ENCODE peak calls at places on chromosomes 16 and 17, in four cellular contexts. C, A, I and U are unnamed samples.

GRCh38 chr16:87644596-87644995 is 42.3 kb downstream of the JPH3 start:
- DNase-seq in C (no peak), A (no peak), I (no peak), U (no peak)

GRCh38 chr17:70072900-70073299 is 2.1 kb upstream of the KCNJ16 start:
- DNase-seq in C (no peak), A (no peak), I (no peak), U (no peak)

GRCh38 chr17:76744747-76745146 is 6.8 kb downstream of the MFSD11 start:
- DNase-seq in C (no peak), A (no peak), I (no peak), U (no peak)

GRCh38 chr17:76246080-76247066 is 6.1 kb upstream of the RNF157 start:
- DNase-seq in C (no peak), A (no peak), I (no peak), U (no peak)

GRCh38 chr17:1360975-1361374 is 39.0 kb downstream of the YWHAE start:
- DNase-seq in C (no peak), A (no peak), I (peak), U (no peak)

GRCh38 chr17:66416207-66416940 is 114.0 kb downstream of the PRKCA start:
- DNase-seq in C (no peak), A (no peak), I (no peak), U (no peak)

GRCh38 chr16:4870138-4870671 is 22.9 kb downstream of the UBN1 start:
- DNase-seq in C (no peak), A (peak), I (no peak), U (no peak)

GRCh38 chr16:65754799-65755691 is 611.4 kb upstream of the CDH5 start:
- DNase-seq in C (no peak), A (no peak), I (no peak), U (no peak)

GRCh38 chr17:57243171-57243622 is 13.1 kb upstream of the MSI2 start:
- DNase-seq in C (no peak), A (no peak), I (peak), U (peak)

GRCh38 chr17:69729937-69730336 is 315.4 kb downstream of the MAP2K6 start:
- DNase-seq in C (no peak), A (no peak), I (no peak), U (no peak)

GRCh38 chr17:45753645-45754225 is 30.4 kb upstream of the CRHR1 start:
- DNase-seq in C (no peak), A (no peak), I (no peak), U (no peak)

GRCh38 chr16:56851671-56852400 is 13.2 kb upstream of the SLC12A3 start:
- DNase-seq in C (no peak), A (no peak), I (peak), U (no peak)

GRCh38 chr17:55830699-55831098 is 79.8 kb downstream of the PCTP start:
- DNase-seq in C (no peak), A (no peak), I (no peak), U (no peak)
- TF ChIP-seq CTCF in C (no peak), A (no peak), I (no peak), U (no peak)

GRCh38 chr17:30086896-30087295 is 29.7 kb upstream of the NSRP1 start:
- DNase-seq in C (no peak), A (no peak), I (no peak), U (no peak)

GRCh38 chr17:30084773-30085172 is 31.8 kb upstream of the NSRP1 start:
- DNase-seq in C (no peak), A (no peak), I (no peak), U (no peak)

GRCh38 chr17:30082807-30083206 is 33.8 kb upstream of the NSRP1 start:
- DNase-seq in C (no peak), A (no peak), I (no peak), U (no peak)
- TF ChIP-seq POLR2AphosphoS5 in C (no peak), A (no peak), I (no peak), U (no peak)

DNA sequence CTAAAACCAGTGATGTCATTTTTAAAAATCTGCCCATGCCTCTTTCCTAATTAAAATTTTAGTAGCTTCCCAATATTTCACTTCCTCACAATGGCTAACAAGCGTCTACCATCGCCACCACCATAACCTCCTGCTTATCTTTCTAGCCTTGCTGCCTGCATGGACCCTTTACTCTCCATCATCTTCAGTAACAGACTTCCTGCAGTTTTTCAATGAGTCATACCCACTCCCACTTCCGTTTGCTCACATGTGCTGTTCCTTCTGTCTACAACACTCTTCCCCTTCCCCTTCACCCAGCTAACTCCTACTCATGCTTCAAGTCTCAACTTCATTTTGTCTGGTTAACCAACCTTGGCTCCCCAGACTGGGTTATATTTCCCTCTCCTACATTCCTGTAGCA is 12.8 kb upstream of the SKAP1 start:
- DNase-seq in C (no peak), A (no peak), I (no peak), U (no peak)
- TF ChIP-seq CTCF in C (no peak), A (no peak), I (no peak), U (no peak)

GRCh38 chr16:27270389-27270788 is 1.8 kb upstream of the NSMCE1 start:
- DNase-seq in C (peak), A (no peak), I (no peak), U (no peak)

GRCh38 chr16:27269300-27270150 is 953 bp upstream of the NSMCE1 start:
- DNase-seq in C (peak), A (no peak), I (no peak), U (no peak)

GRCh38 chr16:27267037-27267677 is 1.4 kb downstream of the NSMCE1 start:
- DNase-seq in C (peak), A (no peak), I (no peak), U (no peak)

GRCh38 chr16:27265982-27266381 is 2.6 kb downstream of the NSMCE1 start:
- DNase-seq in C (peak), A (no peak), I (no peak), U (no peak)

DNA sequence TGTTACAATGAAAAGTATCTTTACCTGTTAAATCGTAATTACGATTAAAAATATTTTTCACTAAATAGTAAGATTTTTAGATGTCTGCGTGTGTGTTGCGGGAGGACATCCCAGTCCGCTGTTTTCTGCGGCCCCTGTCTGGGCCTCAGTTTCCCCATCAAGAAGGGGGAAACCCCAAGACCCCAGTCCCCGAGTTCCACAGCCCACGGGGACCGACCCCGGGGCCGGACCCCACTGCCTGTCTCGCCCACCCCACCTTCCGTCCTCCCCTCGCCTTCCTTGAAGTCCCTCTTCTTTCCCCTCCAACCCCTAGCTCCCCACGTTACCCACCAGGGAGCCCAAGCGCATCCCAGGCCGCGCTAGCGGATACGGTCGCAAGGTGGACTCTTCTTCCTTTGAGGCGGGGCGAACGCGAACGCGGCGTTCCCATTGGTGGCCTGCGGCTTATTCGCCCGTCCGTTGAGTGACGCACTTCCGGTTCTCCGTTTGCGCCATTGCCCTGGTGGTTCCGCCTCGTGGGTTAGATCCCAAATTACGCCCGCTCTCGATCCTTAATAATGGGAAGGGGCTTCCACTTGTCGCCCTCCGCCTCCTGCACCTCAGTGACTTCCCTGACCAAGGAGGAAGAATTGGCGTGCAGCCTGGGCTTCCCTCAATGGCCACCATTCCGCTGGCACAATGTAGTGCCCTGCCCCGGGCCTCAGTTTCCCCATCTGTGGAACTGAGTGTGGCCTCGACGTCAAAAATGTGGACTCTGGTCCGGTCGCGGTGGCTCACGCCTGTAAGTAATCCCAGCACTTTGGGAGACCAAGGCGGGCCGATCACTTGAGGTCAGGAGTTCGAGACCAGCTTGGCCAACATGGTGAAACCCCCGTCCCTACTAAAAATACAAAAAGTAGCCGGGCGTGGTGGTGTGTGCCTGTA is at the start of gene NSMCE1:
- DNase-seq in C (peak), A (peak), I (peak), U (peak)
- TF ChIP-seq POLR2AphosphoS5 in C (peak), A (peak), I (peak), U (peak)

GRCh38 chr17:42623732-42624596 is 14.5 kb downstream of the TUBG1 start:
- DNase-seq in C (no peak), A (no peak), I (no peak), U (no peak)
- TF ChIP-seq CTCF in C (no peak), A (no peak), I (no peak), U (no peak)

DNA sequence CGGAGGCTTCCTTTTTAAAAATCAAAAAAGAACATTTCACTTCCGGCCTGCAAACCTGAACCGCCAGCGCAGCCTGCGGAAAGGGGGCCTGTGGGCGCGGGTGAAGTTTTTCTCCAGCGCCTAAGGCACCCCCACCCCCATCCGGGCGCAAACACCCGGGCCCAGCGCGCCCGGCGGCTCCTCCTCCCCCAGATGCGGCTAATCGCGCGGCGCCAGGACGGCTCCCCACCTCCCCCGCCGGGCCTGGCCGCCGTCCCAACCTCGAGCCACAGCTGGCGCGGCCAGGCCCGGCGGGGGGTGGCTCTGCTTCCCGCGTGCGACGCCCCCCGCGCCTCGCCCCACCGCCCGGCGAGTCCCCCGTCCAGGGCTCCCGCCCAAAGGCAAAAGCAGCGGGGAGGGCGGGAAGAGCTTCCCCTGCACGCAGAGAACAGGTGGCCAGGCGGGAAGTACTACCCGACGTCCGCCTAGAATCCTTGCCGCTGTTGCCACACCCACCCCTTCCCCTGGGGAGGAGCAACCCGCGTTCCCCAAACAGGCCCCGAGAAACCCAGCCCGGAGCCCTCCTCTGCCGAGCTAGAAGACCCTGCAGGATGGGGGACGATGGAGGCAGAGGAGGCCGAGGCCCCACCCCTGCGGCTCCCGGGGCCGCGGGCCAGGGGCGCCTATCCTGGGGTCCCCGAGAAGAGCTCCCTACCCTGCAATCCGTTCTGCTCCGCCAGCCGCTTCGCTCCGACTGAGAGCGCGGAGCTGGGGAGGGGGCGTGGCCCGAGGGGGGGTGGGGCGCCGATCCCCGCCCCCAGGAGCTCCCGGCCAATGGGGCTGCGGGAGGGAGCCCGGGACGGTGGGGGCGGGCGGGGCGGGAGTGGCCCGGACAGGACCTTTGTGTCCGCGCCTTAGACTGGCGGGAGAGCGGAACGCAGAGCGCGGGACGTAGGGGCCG is at the start of gene CARHSP1:
- DNase-seq in C (peak), A (peak), I (peak), U (no peak)
- TF ChIP-seq POLR2AphosphoS5 in C (peak), A (no peak), I (peak), U (peak)

DNA sequence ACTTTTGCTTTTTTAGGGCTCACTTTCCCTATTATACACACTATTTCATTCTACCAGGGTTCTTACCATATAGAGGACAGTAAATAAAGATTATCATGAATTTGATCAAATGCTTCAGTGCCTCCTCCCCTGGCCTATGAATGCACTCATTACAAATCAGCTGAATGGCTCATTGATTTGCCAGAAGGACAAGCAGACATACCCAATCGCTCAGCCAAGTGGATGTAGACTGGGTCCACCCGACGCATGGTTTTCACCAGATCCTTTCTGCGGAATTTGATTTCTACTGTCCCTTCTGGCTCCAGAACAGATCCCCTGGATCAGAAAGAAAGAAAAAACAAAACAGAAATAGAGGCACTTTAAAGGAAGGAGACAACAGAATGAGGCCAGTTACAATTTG is 162.6 kb downstream of the AATF start:
- DNase-seq in C (no peak), A (no peak), I (no peak), U (no peak)
- TF ChIP-seq CTCF in C (no peak), A (no peak), I (no peak), U (no peak)